ENCODE peak calls at places on chromosomes 7 and 10, in four cellular contexts. G is cerebellum; X is stimulated activated CD4-positive, alpha-beta T cell treated with anti-CD3 and anti-CD28 coated beads, Interleukin-2, amount 100 ng/mL, for 48 hours; A is EH. D is an unnamed sample.

GRCh38 chr10:130169136-130169888 is 33.1 kb downstream of the GLRX3 start:
- DNase-seq in A (no peak), G (no peak), X (no peak), D (no peak)

GRCh38 chr10:90326498-90327267 is 531.2 kb downstream of the HTR7 start:
- DNase-seq in G (no peak), X (no peak), A (peak), D (no peak)

GRCh38 chr10:80411267-80411668 is 2.9 kb downstream of the PRXL2A start:
- DNase-seq in G (no peak), A (peak), X (no peak), D (peak)

GRCh38 chr10:51397695-51398094 is 301.7 kb downstream of the CSTF2T start:
- DNase-seq in X (no peak), G (peak), A (peak), D (peak)

GRCh38 chr10:48255722-48256121 is 18.8 kb downstream of the FRMPD2 start:
- DNase-seq in X (no peak), G (no peak), A (no peak), D (no peak)

GRCh38 chr7:106069471-106070200 is 42.5 kb downstream of the SYPL1 start:
- DNase-seq in X (no peak), G (no peak), A (no peak), D (no peak)

GRCh38 chr7:17584822-17585221 is 286.4 kb downstream of the AHR start:
- DNase-seq in X (no peak), G (no peak), A (peak), D (no peak)

GRCh38 chr7:16315280-16315679 is 106.1 kb downstream of the CRPPA start:
- DNase-seq in X (no peak), A (no peak), G (no peak), D (no peak)

GRCh38 chr7:30896783-30897617 is 14.7 kb upstream of the AQP1 start:
- DNase-seq in X (no peak), A (no peak), G (no peak), D (no peak)

GRCh38 chr10:71727429-71728217 is 8.0 kb upstream of the C10orf105 start:
- DNase-seq in X (no peak), A (peak), G (no peak), D (peak)

GRCh38 chr7:140525741-140526140 is 46.4 kb upstream of the MKRN1 start:
- DNase-seq in X (no peak), G (no peak), A (peak), D (no peak)

GRCh38 chr7:108839091-108839490 is 269.4 kb downstream of the DNAJB9 start:
- DNase-seq in X (no peak), G (no peak), A (no peak), D (no peak)

GRCh38 chr10:103859161-103860141 is 4.1 kb upstream of the SH3PXD2A start:
- DNase-seq in X (peak), A (peak), G (peak), D (peak)

GRCh38 chr7:93442478-93443224 is 131.9 kb downstream of the CALCR start:
- DNase-seq in A (peak), G (no peak), X (peak), D (no peak)

GRCh38 chr10:95850791-95851190 is 57.0 kb upstream of the CC2D2B start:
- DNase-seq in X (no peak), G (no peak), A (no peak), D (no peak)

GRCh38 chr7:1028775-1029636 is 15.3 kb upstream of the GPR146 start:
- DNase-seq in A (peak), G (peak), X (peak), D (peak)

GRCh38 chr7:152341039-152341913 is 94.5 kb downstream of the KMT2C start:
- DNase-seq in A (peak), G (peak), X (no peak), D (peak)

GRCh38 chr10:97531401-97531985 is 32.8 kb downstream of the UBTD1 start:
- DNase-seq in G (no peak), A (peak), X (no peak), D (no peak)

GRCh38 chr7:54397836-54398612 is 144.2 kb upstream of the VSTM2A start:
- DNase-seq in X (no peak), A (no peak), G (no peak), D (no peak)

GRCh38 chr10:33276282-33276923 is 58.1 kb downstream of the NRP1 start:
- DNase-seq in A (no peak), G (no peak), X (no peak), D (no peak)

GRCh38 chr10:24465124-24465874 is 256.4 kb downstream of the KIAA1217 start:
- DNase-seq in A (peak), G (no peak), X (no peak), D (no peak)

GRCh38 chr7:44195901-44196300 is 4.9 kb upstream of the YKT6 start:
- DNase-seq in A (no peak), G (no peak), X (no peak), D (peak)

GRCh38 chr10:33302188-33302829 is 32.2 kb downstream of the NRP1 start:
- DNase-seq in A (no peak), G (no peak), X (no peak), D (no peak)

GRCh38 chr7:142557971-142558582 is 191.2 kb upstream of the PRSS1 start:
- DNase-seq in A (peak), G (no peak), X (peak), D (no peak)

GRCh38 chr10:93993782-93994668 is at the start of gene PLCE1:
- DNase-seq in G (peak), X (no peak), A (peak), D (peak)

GRCh38 chr7:114789161-114789560 is 132.7 kb upstream of the MDFIC start:
- DNase-seq in X (no peak), G (no peak), A (peak), D (no peak)

GRCh38 chr10:86218160-86218559 is 148.4 kb downstream of the GRID1 start:
- DNase-seq in A (no peak), G (no peak), X (no peak), D (no peak)

GRCh38 chr10:6537704-6538103 is 42.4 kb downstream of the PRKCQ start:
- DNase-seq in X (no peak), A (no peak), G (no peak), D (peak)

GRCh38 chr10:29317027-29317420 is 28.2 kb downstream of the LYZL1 start:
- DNase-seq in G (no peak), X (no peak), A (peak), D (no peak)

GRCh38 chr10:14686356-14686755 is 88.3 kb downstream of the FAM107B start:
- DNase-seq in X (no peak), A (peak), G (no peak), D (no peak)

GRCh38 chr7:30735631-30736030 is 16.3 kb upstream of the INMT start:
- DNase-seq in X (no peak), A (no peak), G (no peak), D (no peak)

D was measured in Ammon's horn.